ENCODE peak calls at places on chromosome 2, in ten cellular contexts. One of them, this sample, is unnamed.

GRCh38 chr2:152532241-152532640 is 185.0 kb downstream of the PRPF40A start:
- DNase-seq in HTR-8/SVneo: no peak
- DNase-seq in M059J: peak; percentile 65
- DNase-seq in SK-N-SH: no peak
- DNase-seq in fibroblast of the conjunctiva: no peak
- DNase-seq in activated CD8-positive, alpha-beta memory T cell treated with anti-CD3 and anti-CD28 coated beads for 48 hours: no peak
- DNase-seq in HuH-7: no peak
- DNase-seq in renal cortical epithelial cell: no peak
- DNase-seq in lower leg skin: no peak
- DNase-seq in iris pigment epithelial cell: no peak
- DNase-seq in this sample: no peak

GRCh38 chr2:168181825-168182224 is 65.6 kb downstream of the STK39 start:
- DNase-seq in iris pigment epithelial cell: no peak
- DNase-seq in SK-N-SH: no peak
- DNase-seq in activated CD8-positive, alpha-beta memory T cell treated with anti-CD3 and anti-CD28 coated beads for 48 hours: no peak
- DNase-seq in lower leg skin: no peak
- DNase-seq in renal cortical epithelial cell: no peak
- DNase-seq in HuH-7: no peak
- DNase-seq in M059J: no peak
- DNase-seq in HTR-8/SVneo: no peak
- DNase-seq in fibroblast of the conjunctiva: no peak
- DNase-seq in this sample: no peak

GRCh38 chr2:46985512-46985911 is 69.9 kb upstream of the MCFD2 start:
- DNase-seq in SK-N-SH: no peak
- DNase-seq in activated CD8-positive, alpha-beta memory T cell treated with anti-CD3 and anti-CD28 coated beads for 48 hours: no peak
- DNase-seq in M059J: peak; percentile 74
- DNase-seq in fibroblast of the conjunctiva: no peak
- DNase-seq in HuH-7: no peak
- DNase-seq in renal cortical epithelial cell: peak; percentile 53
- DNase-seq in iris pigment epithelial cell: peak; percentile 26
- DNase-seq in lower leg skin: no peak
- DNase-seq in HTR-8/SVneo: no peak
- DNase-seq in this sample: no peak

GRCh38 chr2:64405476-64406406 is 48.2 kb upstream of the LGALSL start:
- DNase-seq in HuH-7: no peak
- DNase-seq in M059J: peak; percentile 85
- DNase-seq in fibroblast of the conjunctiva: peak; percentile 86
- DNase-seq in iris pigment epithelial cell: peak; percentile 71
- DNase-seq in renal cortical epithelial cell: peak; percentile 16
- DNase-seq in activated CD8-positive, alpha-beta memory T cell treated with anti-CD3 and anti-CD28 coated beads for 48 hours: no peak
- DNase-seq in SK-N-SH: no peak
- DNase-seq in lower leg skin: peak; percentile 90
- DNase-seq in HTR-8/SVneo: no peak
- DNase-seq in this sample: no peak

GRCh38 chr2:42835577-42836371 is 43.4 kb upstream of the HAAO start:
- DNase-seq in M059J: peak; percentile 93
- DNase-seq in activated CD8-positive, alpha-beta memory T cell treated with anti-CD3 and anti-CD28 coated beads for 48 hours: no peak
- DNase-seq in iris pigment epithelial cell: peak; percentile 99
- DNase-seq in fibroblast of the conjunctiva: peak; percentile 88
- DNase-seq in lower leg skin: peak; percentile 91
- DNase-seq in HuH-7: no peak
- DNase-seq in HTR-8/SVneo: peak; percentile 84
- DNase-seq in SK-N-SH: no peak
- DNase-seq in renal cortical epithelial cell: peak; percentile 100
- DNase-seq in this sample: peak; percentile 76

GRCh38 chr2:50772607-50773006 is 259.3 kb downstream of the NRXN1 start:
- DNase-seq in SK-N-SH: no peak
- DNase-seq in HuH-7: no peak
- DNase-seq in fibroblast of the conjunctiva: no peak
- DNase-seq in HTR-8/SVneo: no peak
- DNase-seq in renal cortical epithelial cell: no peak
- DNase-seq in lower leg skin: no peak
- DNase-seq in M059J: no peak
- DNase-seq in iris pigment epithelial cell: no peak
- DNase-seq in activated CD8-positive, alpha-beta memory T cell treated with anti-CD3 and anti-CD28 coated beads for 48 hours: no peak
- DNase-seq in this sample: no peak

GRCh38 chr2:25043241-25043867 is 1.5 kb downstream of the EFR3B start:
- DNase-seq in fibroblast of the conjunctiva: peak; percentile 14
- DNase-seq in lower leg skin: no peak
- DNase-seq in SK-N-SH: peak; percentile 48
- DNase-seq in HTR-8/SVneo: peak; percentile 67
- DNase-seq in activated CD8-positive, alpha-beta memory T cell treated with anti-CD3 and anti-CD28 coated beads for 48 hours: no peak
- DNase-seq in HuH-7: no peak
- DNase-seq in iris pigment epithelial cell: peak; percentile 92
- DNase-seq in renal cortical epithelial cell: peak; percentile 69
- DNase-seq in M059J: peak; percentile 82
- DNase-seq in this sample: no peak

GRCh38 chr2:196263181-196263747 is 91.9 kb upstream of the STK17B start:
- DNase-seq in M059J: peak; percentile 94
- DNase-seq in iris pigment epithelial cell: peak; percentile 84
- DNase-seq in HTR-8/SVneo: no peak
- DNase-seq in SK-N-SH: no peak
- DNase-seq in fibroblast of the conjunctiva: no peak
- DNase-seq in HuH-7: no peak
- DNase-seq in activated CD8-positive, alpha-beta memory T cell treated with anti-CD3 and anti-CD28 coated beads for 48 hours: no peak
- DNase-seq in lower leg skin: no peak
- DNase-seq in renal cortical epithelial cell: peak; percentile 74
- DNase-seq in this sample: no peak

GRCh38 chr2:240419723-240420122 is 15.7 kb upstream of the GPC1 start:
- DNase-seq in fibroblast of the conjunctiva: no peak
- DNase-seq in SK-N-SH: no peak
- DNase-seq in iris pigment epithelial cell: no peak
- DNase-seq in HTR-8/SVneo: no peak
- DNase-seq in renal cortical epithelial cell: no peak
- DNase-seq in M059J: no peak
- DNase-seq in lower leg skin: no peak
- DNase-seq in HuH-7: no peak
- DNase-seq in activated CD8-positive, alpha-beta memory T cell treated with anti-CD3 and anti-CD28 coated beads for 48 hours: no peak
- DNase-seq in this sample: no peak

GRCh38 chr2:236972491-236973379 is 113.0 kb upstream of the COPS8 start:
- DNase-seq in activated CD8-positive, alpha-beta memory T cell treated with anti-CD3 and anti-CD28 coated beads for 48 hours: no peak
- DNase-seq in HuH-7: peak; percentile 70
- DNase-seq in fibroblast of the conjunctiva: peak; percentile 69
- DNase-seq in M059J: peak; percentile 68
- DNase-seq in SK-N-SH: no peak
- DNase-seq in renal cortical epithelial cell: peak; percentile 78
- DNase-seq in lower leg skin: peak; percentile 92
- DNase-seq in iris pigment epithelial cell: peak; percentile 78
- DNase-seq in HTR-8/SVneo: peak; percentile 90
- DNase-seq in this sample: no peak

GRCh38 chr2:101735166-101735533 is 37.6 kb downstream of the MAP4K4 start:
- DNase-seq in activated CD8-positive, alpha-beta memory T cell treated with anti-CD3 and anti-CD28 coated beads for 48 hours: no peak
- DNase-seq in M059J: no peak
- DNase-seq in HTR-8/SVneo: no peak
- DNase-seq in HuH-7: no peak
- DNase-seq in SK-N-SH: no peak
- DNase-seq in iris pigment epithelial cell: no peak
- DNase-seq in lower leg skin: no peak
- DNase-seq in renal cortical epithelial cell: no peak
- DNase-seq in fibroblast of the conjunctiva: no peak
- DNase-seq in this sample: no peak

GRCh38 chr2:45962522-45962921 is 311.0 kb downstream of the PRKCE start:
- DNase-seq in iris pigment epithelial cell: peak; percentile 28
- DNase-seq in renal cortical epithelial cell: peak; percentile 64
- DNase-seq in HuH-7: no peak
- DNase-seq in activated CD8-positive, alpha-beta memory T cell treated with anti-CD3 and anti-CD28 coated beads for 48 hours: no peak
- DNase-seq in HTR-8/SVneo: peak; percentile 50
- DNase-seq in SK-N-SH: peak; percentile 68
- DNase-seq in lower leg skin: no peak
- DNase-seq in fibroblast of the conjunctiva: peak; percentile 50
- DNase-seq in M059J: peak; percentile 93
- DNase-seq in this sample: peak; percentile 36

GRCh38 chr2:120943403-120944034 is 207.9 kb downstream of the GLI2 start:
- DNase-seq in renal cortical epithelial cell: no peak
- DNase-seq in fibroblast of the conjunctiva: no peak
- DNase-seq in iris pigment epithelial cell: no peak
- DNase-seq in HuH-7: no peak
- DNase-seq in lower leg skin: no peak
- DNase-seq in activated CD8-positive, alpha-beta memory T cell treated with anti-CD3 and anti-CD28 coated beads for 48 hours: no peak
- DNase-seq in SK-N-SH: no peak
- DNase-seq in HTR-8/SVneo: no peak
- DNase-seq in M059J: no peak
- DNase-seq in this sample: no peak

This sample was measured in breast epithelium.